ENCODE peak calls at places on chromosomes 2 and 18, in five cellular contexts. T is C1 segment of cervical spinal cord, X is activated gamma-delta T cell treated with Interleukin-2 at 50 U/mL for 16 hours, C is EH, W is amygdala. Z is an unnamed sample.
A peak's percentile ranks its signal among the peaks of the same experiment; 100 is the strongest.

GRCh38 chr2:219544567-219544966 is 739 bp downstream of the TMEM198 start:
- DNase-seq in T (no peak), X (no peak), C (no peak), W (no peak), Z (no peak)

GRCh38 chr2:33598472-33599174 is 476 bp downstream of the FAM98A start:
- DNase-seq in T (no peak), X (peak; percentile 17), C (peak; percentile 71), W (no peak), Z (peak; percentile 28)

GRCh38 chr18:21638822-21639221 is 26.7 kb downstream of the SNRPD1 start:
- DNase-seq in T (no peak), X (no peak), C (no peak), W (no peak), Z (no peak)

GRCh38 chr2:59217360-59217759 is 976.2 kb upstream of the FANCL start:
- DNase-seq in T (no peak), X (no peak), C (no peak), W (no peak), Z (no peak)

GRCh38 chr2:284896-285492 is 2.9 kb downstream of the ALKAL2 start:
- DNase-seq in T (no peak), X (no peak), C (no peak), W (no peak), Z (no peak)

GRCh38 chr2:53182609-53183008 is 585.0 kb upstream of the CHAC2 start:
- DNase-seq in T (no peak), X (no peak), C (no peak), W (no peak), Z (no peak)

GRCh38 chr2:182852090-182852489 is 14.3 kb downstream of the FRZB start:
- DNase-seq in T (no peak), X (no peak), C (peak; percentile 11), W (no peak), Z (no peak)

GRCh38 chr2:30197570-30197969 is 33.8 kb upstream of the LBH start:
- DNase-seq in T (no peak), X (no peak), C (no peak), W (no peak), Z (no peak)

GRCh38 chr2:218405365-218406208 is 5.9 kb downstream of the CTDSP1 start:
- DNase-seq in T (no peak), X (no peak), C (no peak), W (no peak), Z (peak; percentile 9)

GRCh38 chr18:44973282-44973681 is 292.6 kb downstream of the SETBP1 start:
- DNase-seq in T (no peak), X (no peak), C (peak; percentile 17), W (no peak), Z (no peak)

GRCh38 chr2:101517753-101518152 is 42.8 kb upstream of the RFX8 start:
- DNase-seq in T (no peak), X (no peak), C (peak; percentile 65), W (no peak), Z (no peak)

GRCh38 chr2:44802409-44803099 is 138.9 kb upstream of the SIX3 start:
- DNase-seq in T (no peak), X (no peak), C (no peak), W (no peak), Z (no peak)

GRCh38 chr2:71505770-71506140 is 52.4 kb downstream of the DYSF start:
- DNase-seq in T (no peak), X (no peak), C (no peak), W (no peak), Z (no peak)

GRCh38 chr2:207370646-207371045 is 159.1 kb upstream of the CREB1 start:
- DNase-seq in T (no peak), X (no peak), C (no peak), W (no peak), Z (peak; percentile 69)

GRCh38 chr18:59323931-59324622 is 5.6 kb upstream of the CPLX4 start:
- DNase-seq in T (no peak), X (no peak), C (peak; percentile 56), W (no peak), Z (no peak)

GRCh38 chr2:9637330-9637729 is 6.5 kb upstream of the YWHAQ start:
- DNase-seq in T (peak; percentile 37), X (no peak), C (peak; percentile 82), W (peak; percentile 69), Z (peak; percentile 94)

GRCh38 chr2:19073522-19073921 is 284.9 kb downstream of the OSR1 start:
- DNase-seq in T (no peak), X (no peak), C (peak; percentile 54), W (no peak), Z (no peak)

GRCh38 chr2:140600116-140600515 is 1530.7 kb downstream of the LRP1B start:
- DNase-seq in T (no peak), X (no peak), C (peak; percentile 12), W (no peak), Z (no peak)

GRCh38 chr18:63431180-63431579 is 8.9 kb upstream of the VPS4B start:
- DNase-seq in T (no peak), X (no peak), C (no peak), W (no peak), Z (no peak)

GRCh38 chr2:196291418-196291817 is 120.0 kb upstream of the STK17B start:
- DNase-seq in T (no peak), X (no peak), C (no peak), W (no peak), Z (no peak)

GRCh38 chr2:226728996-226729395 is 70.6 kb downstream of the IRS1 start:
- DNase-seq in T (no peak), X (no peak), C (no peak), W (no peak), Z (no peak)

GRCh38 chr2:72094701-72095100 is 53.0 kb downstream of the CYP26B1 start:
- DNase-seq in T (no peak), X (no peak), C (no peak), W (no peak), Z (no peak)

Z was measured in foreskin melanocyte.